ENCODE peak calls at places on chromosomes 2 and 18, in five cellular contexts. F, Q, E, Z and I are unnamed samples.

GRCh38 chr18:31741096-31741735 is 19.5 kb downstream of the SLC25A52 start:
- DNase-seq in F (peak; percentile 16), Q (peak; percentile 32), E (peak; percentile 41), Z (peak; percentile 72), I (peak; percentile 22)

GRCh38 chr18:63325086-63325686 is 5.6 kb upstream of the BCL2 start:
- DNase-seq in F (no peak), Q (no peak), E (no peak), Z (no peak), I (no peak)

GRCh38 chr2:143697744-143698143 is 568.5 kb downstream of the ARHGAP15 start:
- DNase-seq in F (no peak), Q (no peak), E (no peak), Z (no peak), I (no peak)

GRCh38 chr2:15776629-15776919 is 163.8 kb upstream of the MYCN start:
- DNase-seq in F (no peak), Q (no peak), E (peak; percentile 94), Z (no peak), I (no peak)

GRCh38 chr18:79197531-79197930 is 128.3 kb downstream of the ATP9B start:
- DNase-seq in F (no peak), Q (no peak), E (no peak), Z (no peak), I (no peak)

GRCh38 chr2:215973954-215974699 is 39.2 kb downstream of the MREG start:
- DNase-seq in F (no peak), Q (no peak), E (no peak), Z (no peak), I (no peak)

GRCh38 chr18:55838841-55839240 is 250.8 kb upstream of the TCF4 start:
- DNase-seq in F (no peak), Q (no peak), E (no peak), Z (no peak), I (no peak)

GRCh38 chr2:179751184-179751809 is 110.1 kb downstream of the ZNF385B start:
- DNase-seq in F (no peak), Q (no peak), E (peak; percentile 27), Z (no peak), I (peak; percentile 18)

GRCh38 chr18:69874058-69874457 is 73.6 kb downstream of the CD226 start:
- DNase-seq in F (no peak), Q (no peak), E (peak; percentile 4), Z (no peak), I (no peak)

GRCh38 chr18:905948-906415 is 1.3 kb downstream of the ADCYAP1 start:
- DNase-seq in F (no peak), Q (no peak), E (no peak), Z (no peak), I (no peak)
- TF ChIP-seq EZH2 in F (no peak), Q (no peak), E (no peak), Z (peak; percentile 56), I (no peak)

GRCh38 chr2:11103984-11104793 is 51.1 kb upstream of the SLC66A3 start:
- DNase-seq in F (peak; percentile 83), Q (no peak), E (no peak), Z (no peak), I (no peak)
- TF ChIP-seq SRF in F (no peak), Q (no peak), E (no peak), Z (no peak), I (no peak)

GRCh38 chr2:24087032-24087431 is 2.4 kb upstream of the TP53I3 start:
- DNase-seq in F (no peak), Q (no peak), E (no peak), Z (no peak), I (no peak)
- TF ChIP-seq EZH2 in F (no peak), Q (no peak), E (no peak), Z (no peak), I (no peak)

GRCh38 chr2:24821433-24821891 is 28.2 kb downstream of the CENPO start:
- DNase-seq in F (no peak), Q (no peak), E (no peak), Z (peak; percentile 57), I (no peak)

GRCh38 chr2:24820598-24821432 is 27.6 kb downstream of the CENPO start:
- DNase-seq in F (no peak), Q (no peak), E (no peak), Z (peak; percentile 46), I (no peak)

GRCh38 chr2:24820175-24820513 is 26.9 kb downstream of the CENPO start:
- DNase-seq in F (no peak), Q (no peak), E (no peak), Z (peak; percentile 41), I (no peak)

GRCh38 chr2:24818721-24819167 is 25.5 kb downstream of the CENPO start:
- DNase-seq in F (no peak), Q (no peak), E (no peak), Z (peak; percentile 39), I (no peak)

GRCh38 chr2:24819442-24820174 is 26.4 kb downstream of the CENPO start:
- DNase-seq in F (no peak), Q (no peak), E (no peak), Z (peak; percentile 44), I (no peak)
- TF ChIP-seq SRF in F (no peak), Q (no peak), E (no peak), Z (no peak), I (no peak)

GRCh38 chr2:161422812-161423211 is 6.7 kb downstream of the TBR1 start:
- DNase-seq in F (no peak), Q (no peak), E (no peak), Z (no peak), I (no peak)

GRCh38 chr2:161419338-161419965 is 3.4 kb downstream of the TBR1 start:
- DNase-seq in F (no peak), Q (no peak), E (no peak), Z (no peak), I (no peak)

GRCh38 chr2:161418275-161418714 is 2.2 kb downstream of the TBR1 start:
- DNase-seq in F (no peak), Q (no peak), E (no peak), Z (no peak), I (no peak)

GRCh38 chr2:161418715-161419337 is 2.7 kb downstream of the TBR1 start:
- DNase-seq in F (no peak), Q (no peak), E (no peak), Z (peak; percentile 78), I (no peak)

GRCh38 chr2:161420406-161421025 is 4.4 kb downstream of the TBR1 start:
- DNase-seq in F (no peak), Q (no peak), E (no peak), Z (no peak), I (no peak)
- TF ChIP-seq EZH2 in F (no peak), Q (no peak), E (no peak), Z (peak; percentile 78), I (no peak)

DNA sequence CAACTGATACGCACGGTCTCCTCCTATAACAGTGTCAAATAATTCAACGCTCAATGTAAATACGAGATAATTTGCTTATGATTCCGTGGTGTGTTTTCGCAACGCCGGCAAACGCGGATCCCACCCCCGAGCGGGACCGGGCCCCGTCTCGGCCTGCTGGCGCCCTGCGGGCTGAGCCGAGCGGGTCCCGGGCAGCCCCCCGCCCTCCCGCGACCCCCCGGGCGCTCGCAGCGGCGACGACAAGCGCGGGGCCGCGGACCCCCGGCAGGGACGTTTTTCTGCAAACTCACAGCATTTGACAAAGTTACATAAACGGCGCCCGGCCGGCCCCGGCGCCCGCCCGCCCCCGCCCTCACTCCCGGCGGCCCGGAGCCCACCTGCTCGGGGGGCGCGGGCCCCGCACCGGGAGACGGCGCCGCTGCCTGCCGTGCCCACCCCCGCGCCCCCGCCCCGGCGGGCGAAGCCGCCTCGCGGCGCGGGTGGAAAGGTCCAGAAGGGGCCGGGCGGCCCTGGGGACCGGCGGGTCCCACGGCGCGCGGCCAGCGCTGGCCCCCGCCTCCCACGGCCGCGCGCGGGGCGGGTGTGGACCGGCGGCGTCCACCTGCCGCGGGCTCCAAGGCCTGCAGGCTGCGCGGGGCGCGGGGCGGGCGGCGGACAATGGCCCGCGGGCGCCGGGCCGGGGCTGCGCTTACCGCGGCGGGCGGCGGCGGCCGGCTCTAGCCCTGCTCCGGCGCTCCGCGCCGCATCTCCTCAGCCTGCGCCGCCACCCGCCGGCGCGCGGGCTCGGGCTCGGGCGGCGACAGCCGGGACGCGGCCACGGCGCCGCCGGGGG is 604 bp downstream of the HDAC4 start:
- DNase-seq in F (no peak), Q (peak; percentile 50), E (peak; percentile 32), Z (no peak), I (no peak)
- TF ChIP-seq SRF in F (no peak), Q (no peak), E (no peak), Z (no peak), I (no peak)